ENCODE peak calls at places on chromosome 13, in four cellular contexts. O is Peyer's patch, I is astrocyte, G is fibroblast of lung. V is an unnamed sample. For H3K4me1, the result is how much of the 10 kb centered on the place peaks cover.

GRCh38 chr13:34587586-34587985 is 354.5 kb upstream of the NBEA start:
- DNase-seq in I (no peak), G (no peak), O (no peak), V (no peak)

GRCh38 chr13:95457294-95457693 is 95.2 kb upstream of the CLDN10 start:
- DNase-seq in I (peak), O (no peak), G (no peak), V (no peak)

GRCh38 chr13:37118002-37118401 is 12.5 kb upstream of the CSNK1A1L start:
- DNase-seq in G (no peak), I (no peak), O (no peak), V (no peak)

GRCh38 chr13:97225533-97225932 is 3.4 kb downstream of the MBNL2 start:
- DNase-seq in G (no peak), I (no peak), O (no peak), V (no peak)

GRCh38 chr13:79767126-79767525 is 286.2 kb downstream of the NDFIP2 start:
- DNase-seq in G (no peak), O (no peak), I (peak), V (no peak)

GRCh38 chr13:109781384-109782065 is 4.9 kb downstream of the IRS2 start:
- DNase-seq in G (no peak), I (no peak), O (no peak), V (peak)

GRCh38 chr13:25840931-25841330 is 210.9 kb downstream of the SHISA2 start:
- DNase-seq in O (no peak), G (no peak), I (no peak), V (no peak)

GRCh38 chr13:41639955-41640780 is 182.8 kb downstream of the RGCC start:
- DNase-seq in I (no peak), O (no peak), G (peak), V (peak)

GRCh38 chr13:93752506-93752905 is 525.9 kb downstream of the GPC6 start:
- DNase-seq in O (no peak), I (no peak), G (no peak), V (no peak)
- H3K27ac ChIP-seq in O (no peak), I (no peak), G (no peak), V (no peak)

DNA sequence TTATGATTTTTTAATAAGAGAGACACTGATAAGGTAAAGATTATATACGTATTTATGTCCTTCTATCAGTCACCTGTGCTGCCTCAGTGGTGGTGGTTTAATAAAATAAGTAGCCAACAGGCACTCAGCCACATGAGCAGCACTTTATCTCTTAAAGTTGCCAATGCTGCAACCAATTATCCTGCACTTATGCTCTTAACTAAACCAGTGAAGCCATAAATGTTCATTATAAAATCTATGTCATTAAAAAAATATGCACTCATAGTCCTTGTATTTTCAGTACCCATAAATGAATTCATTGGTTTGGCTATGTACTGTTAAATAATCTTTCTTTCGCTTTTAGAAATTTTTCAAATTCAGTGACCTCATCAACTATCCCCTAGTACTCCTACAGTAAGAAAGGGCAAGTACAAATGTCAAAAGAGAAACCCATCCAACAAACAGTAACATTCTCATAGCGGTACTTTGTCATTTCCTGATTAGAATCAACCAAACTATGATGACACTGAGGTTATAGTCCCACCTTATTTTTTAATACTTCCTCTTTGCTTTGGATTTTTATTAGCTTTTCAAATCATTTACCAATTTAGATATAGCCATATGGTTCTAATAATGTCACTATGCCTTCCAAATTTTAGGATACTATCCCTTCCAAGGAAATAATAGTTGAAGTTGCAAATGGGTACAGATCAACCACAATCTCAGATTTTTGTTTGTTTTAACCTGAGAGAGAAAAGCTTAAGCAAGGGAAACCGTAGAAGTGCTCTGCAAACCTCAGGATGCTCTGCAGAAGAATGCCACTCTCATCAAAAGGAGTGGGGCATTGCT is 190.9 kb downstream of the KLF12 start:
- DNase-seq in O (no peak), G (no peak), I (no peak), V (no peak)
- H3K4me1 ChIP-seq in O (under half), G (under half), I (under half), V (under half)

GRCh38 chr13:45811891-45812583 is 39.5 kb downstream of the SIAH3 start:
- DNase-seq in O (no peak), I (no peak), G (no peak), V (no peak)

GRCh38 chr13:45812599-45813372 is 38.8 kb downstream of the SIAH3 start:
- DNase-seq in I (no peak), G (no peak), O (no peak), V (no peak)

GRCh38 chr13:45809810-45810394 is 41.7 kb downstream of the SIAH3 start:
- DNase-seq in I (no peak), O (no peak), G (no peak), V (no peak)

DNA sequence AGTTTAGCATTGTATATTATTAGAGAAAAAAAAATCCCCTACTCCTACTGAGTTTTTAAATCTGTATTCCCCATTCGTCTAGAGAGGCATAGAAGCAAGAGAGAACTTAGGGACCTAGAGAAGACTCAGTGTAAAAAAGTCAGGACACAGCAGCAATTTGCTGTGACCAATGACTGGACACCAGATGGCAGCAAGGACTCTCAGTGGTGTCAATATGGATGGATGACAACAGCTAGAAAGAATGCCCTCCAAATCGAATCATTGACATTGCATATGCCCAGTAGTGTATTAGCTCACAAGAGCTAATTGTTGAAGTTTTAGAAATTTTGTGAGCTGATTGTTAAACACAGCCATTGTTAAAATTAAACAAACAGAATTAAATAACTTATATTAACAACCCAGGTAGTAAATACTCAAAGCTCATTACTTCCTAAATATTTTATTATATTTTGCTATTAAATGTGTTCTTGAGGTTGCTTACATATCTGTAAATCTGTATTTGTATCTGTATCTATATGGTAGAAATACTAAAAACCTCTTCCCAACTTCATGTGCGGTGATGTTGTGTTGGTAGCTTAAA is 43.9 kb downstream of the SIAH3 start:
- DNase-seq in G (peak), I (peak), O (no peak), V (no peak)
- TF ChIP-seq CTCF in G (peak), I (peak), O (peak), V (peak)

GRCh38 chr13:100089633-100090032 is 740 bp downstream of the PCCA start:
- DNase-seq in G (peak), O (no peak), I (peak), V (no peak)
- H3K27ac ChIP-seq in G (peak), O (peak), I (peak), V (peak)

GRCh38 chr13:51629711-51630575 is 45.7 kb downstream of the WDFY2 start:
- DNase-seq in G (no peak), O (no peak), I (no peak), V (no peak)
- H3K4me1 ChIP-seq in G (under half), O (under half), I (under half), V (under half)